ENCODE peak calls at places on chromosomes 13 and 19, in nine cellular contexts. T is AG10803; V is choroid plexus epithelial cell; S is NB4; Y is PC-9; P is esophagus squamous epithelium; A is astrocyte of the cerebellum; I is GM23338; J is CD8-positive, alpha-beta T cell. N is an unnamed sample.

GRCh38 chr19:55305491-55305890 is 19.6 kb downstream of the TMEM150B start:
- DNase-seq in T (peak; percentile 22), V (peak; percentile 45), S (peak; percentile 57), Y (no peak), P (no peak), A (no peak), I (peak; percentile 88), J (peak; percentile 22), N (no peak)

GRCh38 chr19:53076984-53077383 is 26.2 kb downstream of the ZNF160 start:
- DNase-seq in T (peak; percentile 15), V (peak; percentile 88), S (peak; percentile 53), Y (no peak), P (no peak), A (no peak), I (peak; percentile 97), J (no peak), N (no peak)

GRCh38 chr13:104034891-104035290 is 968.7 kb upstream of the SLC10A2 start:
- DNase-seq in T (no peak), V (no peak), S (no peak), Y (no peak), P (no peak), A (no peak), I (no peak), J (no peak), N (no peak)

GRCh38 chr13:31956944-31957644 is 74.5 kb upstream of the FRY start:
- DNase-seq in T (peak; percentile 54), V (no peak), S (no peak), Y (no peak), P (no peak), A (no peak), I (no peak), J (no peak), N (no peak)

GRCh38 chr13:34733720-34734119 is 208.3 kb upstream of the NBEA start:
- DNase-seq in T (peak; percentile 74), V (peak; percentile 32), S (peak; percentile 10), Y (no peak), P (no peak), A (no peak), I (no peak), J (no peak), N (peak; percentile 11)

GRCh38 chr13:41299316-41300094 is 11.6 kb upstream of the NAA16 start:
- DNase-seq in T (no peak), V (no peak), S (no peak), Y (no peak), P (no peak), A (no peak), I (no peak), J (no peak), N (no peak)

GRCh38 chr13:112455476-112456059 is 79.4 kb downstream of the SPACA7 start:
- DNase-seq in T (no peak), V (no peak), S (no peak), Y (no peak), P (no peak), A (no peak), I (no peak), J (no peak), N (no peak)

GRCh38 chr19:35000647-35001501 is 751 bp downstream of the GRAMD1A start:
- DNase-seq in T (peak; percentile 34), V (peak; percentile 57), S (peak; percentile 70), Y (no peak), P (no peak), A (no peak), I (peak; percentile 69), J (peak; percentile 53), N (no peak)

GRCh38 chr19:30391554-30392551 is 19.7 kb downstream of the ZNF536 start:
- DNase-seq in T (peak; percentile 95), V (no peak), S (peak; percentile 34), Y (no peak), P (no peak), A (peak; percentile 67), I (peak; percentile 71), J (no peak), N (peak; percentile 8)

GRCh38 chr13:29847501-29847983 is 2.9 kb downstream of the UBL3 start:
- DNase-seq in T (peak; percentile 56), V (peak; percentile 59), S (peak; percentile 24), Y (no peak), P (no peak), A (no peak), I (no peak), J (no peak), N (no peak)

GRCh38 chr19:46494115-46494935 is 1.3 kb downstream of the PNMA8B start:
- DNase-seq in T (no peak), V (no peak), S (no peak), Y (no peak), P (no peak), A (no peak), I (peak; percentile 45), J (no peak), N (no peak)

GRCh38 chr13:49368688-49369087 is 75.2 kb downstream of the CAB39L start:
- DNase-seq in T (no peak), V (no peak), S (no peak), Y (no peak), P (no peak), A (no peak), I (no peak), J (no peak), N (no peak)

GRCh38 chr13:113064534-113065405 is 40.8 kb upstream of the F7 start:
- DNase-seq in T (peak; percentile 33), V (peak; percentile 37), S (peak; percentile 92), Y (peak; percentile 95), P (no peak), A (peak; percentile 4), I (no peak), J (no peak), N (peak; percentile 28)

GRCh38 chr19:11673608-11674041 is 65.1 kb downstream of the ZNF823 start:
- DNase-seq in T (peak; percentile 71), V (peak; percentile 73), S (peak; percentile 55), Y (no peak), P (no peak), A (peak; percentile 24), I (peak; percentile 93), J (no peak), N (peak; percentile 21)

GRCh38 chr13:100175078-100175802 is 86.3 kb downstream of the PCCA start:
- DNase-seq in T (no peak), V (no peak), S (no peak), Y (no peak), P (no peak), A (no peak), I (no peak), J (no peak), N (no peak)

GRCh38 chr13:100175803-100176182 is 86.9 kb downstream of the PCCA start:
- DNase-seq in T (no peak), V (no peak), S (no peak), Y (no peak), P (no peak), A (no peak), I (no peak), J (no peak), N (no peak)

GRCh38 chr13:100173203-100173602 is 84.3 kb downstream of the PCCA start:
- DNase-seq in T (no peak), V (no peak), S (no peak), Y (no peak), P (no peak), A (no peak), I (no peak), J (no peak), N (no peak)

GRCh38 chr13:100176781-100177389 is 88.0 kb downstream of the PCCA start:
- DNase-seq in T (peak; percentile 18), V (peak; percentile 80), S (no peak), Y (no peak), P (no peak), A (peak; percentile 57), I (no peak), J (no peak), N (peak; percentile 2)
- H3K4me3 ChIP-seq in T (no peak overlapping the region), V (no peak overlapping the region), S (no peak overlapping the region), Y (no peak overlapping the region), P (no peak overlapping the region), A (no peak overlapping the region), I (no peak overlapping the region), J (no peak overlapping the region), N (no peak overlapping the region)

DNA sequence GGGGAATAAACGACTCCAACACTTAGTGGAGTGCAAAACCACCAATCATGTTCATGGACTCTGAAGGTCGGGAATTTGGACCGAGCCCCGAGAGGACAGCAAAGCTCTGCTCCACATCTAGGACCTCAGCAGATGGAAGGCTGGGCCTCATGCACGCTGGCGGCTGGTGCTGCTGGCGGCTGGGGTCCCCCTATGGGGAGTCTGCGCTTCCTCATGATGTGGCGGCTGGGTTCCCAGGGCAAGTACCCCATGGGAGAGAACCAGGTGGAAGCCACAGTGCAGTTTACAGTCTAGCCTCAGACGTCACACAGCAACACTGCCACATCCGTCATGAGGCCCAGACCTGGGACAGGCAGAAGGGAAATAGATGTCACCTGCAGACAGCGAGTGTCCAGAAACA is 13.2 kb downstream of the PEPD start:
- DNase-seq in T (no peak), V (no peak), S (no peak), Y (no peak), P (no peak), A (no peak), I (no peak), J (no peak), N (no peak)
- TF ChIP-seq CTCF in T (no peak), V (no peak), S (no peak), Y (no peak), P (no peak), A (no peak), I (no peak), J (no peak), N (no peak)

DNA sequence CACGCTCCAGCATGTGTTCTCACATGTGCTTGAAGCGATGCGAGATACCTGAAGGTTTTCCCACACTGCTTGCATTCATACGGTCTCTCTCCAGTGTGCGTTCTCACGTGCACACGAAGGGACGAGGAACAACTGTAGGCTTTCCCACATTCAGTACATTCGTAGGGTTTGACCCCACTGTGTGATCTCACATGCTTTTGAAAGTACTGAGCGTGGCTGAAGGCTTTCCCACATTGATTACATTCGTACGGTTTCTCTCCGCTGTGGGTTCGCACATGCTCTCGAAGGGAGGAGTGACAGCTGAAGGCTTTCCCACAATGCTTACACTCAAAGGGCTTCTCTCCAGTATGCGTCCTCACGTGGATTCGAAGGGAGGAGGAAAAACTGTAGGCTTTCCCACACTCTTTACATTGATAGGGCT is 11.3 kb downstream of the ZNF77 start:
- DNase-seq in T (no peak), V (no peak), S (no peak), Y (no peak), P (no peak), A (no peak), I (no peak), J (no peak), N (no peak)
- H3K4me3 ChIP-seq in T (no peak overlapping the region), V (no peak overlapping the region), S (no peak overlapping the region), Y (no peak overlapping the region), P (no peak overlapping the region), A (no peak overlapping the region), I (no peak overlapping the region), J (no peak overlapping the region), N (no peak overlapping the region)

DNA sequence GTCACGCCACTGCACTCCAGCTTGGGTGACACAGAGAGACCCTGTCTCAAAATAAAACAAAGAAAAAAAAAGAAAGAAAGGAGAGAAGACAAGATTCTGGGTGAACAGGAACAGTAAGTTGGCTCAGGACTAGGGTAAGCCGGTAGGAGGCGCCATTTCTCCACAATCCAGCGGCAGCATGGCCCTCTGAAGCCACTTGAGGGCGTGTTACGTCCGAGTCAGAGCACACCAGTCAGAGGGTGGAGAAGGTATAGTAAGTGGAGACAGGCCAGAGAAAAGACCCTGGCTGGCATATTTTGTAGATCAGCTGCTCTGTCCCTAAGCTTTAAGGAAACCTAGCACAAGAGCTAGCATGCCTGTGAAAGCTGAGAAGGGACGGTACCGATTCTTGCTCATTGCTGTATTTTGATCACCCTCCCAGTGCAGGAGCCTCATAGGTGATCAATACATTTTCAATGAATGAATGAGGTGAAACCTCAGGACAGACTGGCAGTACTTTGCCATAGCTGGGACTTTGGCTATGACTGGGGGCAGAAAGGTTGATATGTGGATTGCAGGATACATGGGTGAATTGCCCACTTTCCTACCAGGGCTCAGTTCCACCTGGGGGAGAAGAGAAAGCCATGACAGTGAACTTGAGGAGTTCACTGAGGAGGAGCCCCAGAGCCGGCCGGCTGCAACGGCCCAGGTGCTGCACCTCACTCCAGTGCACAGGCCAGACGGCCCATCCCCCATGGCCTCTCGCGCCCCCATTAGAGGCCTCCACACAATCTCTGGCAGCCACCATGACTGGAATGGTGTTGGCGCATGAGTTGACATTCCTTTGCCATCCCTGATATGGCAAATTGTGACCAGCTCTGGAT is 23.5 kb downstream of the POU2F2 start:
- DNase-seq in T (peak; percentile 85), V (peak; percentile 96), S (peak; percentile 87), Y (peak; percentile 70), P (peak; percentile 44), A (peak; percentile 76), I (peak; percentile 96), J (peak; percentile 87), N (no peak)
- TF ChIP-seq CTCF in T (peak; percentile 100), V (peak; percentile 100), S (peak; percentile 98), Y (peak; percentile 98), P (peak; percentile 93), A (peak; percentile 99), I (peak; percentile 100), J (peak; percentile 100), N (peak; percentile 100)